ENCODE peak calls at places on chromosomes 6 and 20, in five cellular contexts. I is GM12891, A is GM20000, K is H9, N is progenitor cell of endocrine pancreas. P is an unnamed sample.

GRCh38 chr20:3420211-3420707 is 12.8 kb upstream of the DNAAF9 start:
- DNase-seq in K (no peak), N (no peak), A (peak), I (peak), P (no peak)

GRCh38 chr20:4170621-4171537 is 155.5 kb upstream of the RNF24 start:
- DNase-seq in K (no peak), A (no peak), N (no peak), I (no peak), P (peak)

GRCh38 chr20:8356850-8357249 is 224.8 kb downstream of the PLCB1 start:
- DNase-seq in K (no peak), N (no peak), A (no peak), I (no peak), P (no peak)

GRCh38 chr6:24396764-24397163 is 6.0 kb upstream of the MRS2 start:
- DNase-seq in N (no peak), K (no peak), A (no peak), I (no peak), P (no peak)

GRCh38 chr20:48143435-48144081 is 358.3 kb upstream of the SULF2 start:
- DNase-seq in A (no peak), N (no peak), I (no peak), K (no peak), P (no peak)

GRCh38 chr6:27591660-27592059 is 118.8 kb upstream of the ZNF184 start:
- DNase-seq in A (no peak), K (peak), N (no peak), I (no peak), P (peak)

GRCh38 chr6:75094614-75095321 is 111.1 kb downstream of the COL12A1 start:
- DNase-seq in K (no peak), I (no peak), A (no peak), N (no peak), P (no peak)

GRCh38 chr6:118679293-118679692 is 27.9 kb upstream of the CEP85L start:
- DNase-seq in A (no peak), K (no peak), I (no peak), N (no peak), P (no peak)

GRCh38 chr6:136007355-136007754 is 155.9 kb downstream of the PDE7B start:
- DNase-seq in K (no peak), I (no peak), A (no peak), N (no peak), P (no peak)

GRCh38 chr6:86107985-86108384 is 465.3 kb upstream of the SYNCRIP start:
- DNase-seq in K (no peak), I (no peak), A (no peak), N (no peak), P (no peak)

GRCh38 chr20:36092424-36093024 is 62.0 kb upstream of the EPB41L1 start:
- DNase-seq in K (peak), I (peak), N (peak), A (peak), P (peak)

GRCh38 chr6:129501401-129502051 is 208.5 kb downstream of the ARHGAP18 start:
- DNase-seq in A (no peak), I (no peak), N (no peak), K (no peak), P (peak)

GRCh38 chr20:6838181-6838826 is 70.8 kb downstream of the BMP2 start:
- DNase-seq in I (no peak), K (no peak), A (no peak), N (no peak), P (peak)

GRCh38 chr20:58131111-58131510 is 97.3 kb downstream of the ANKRD60 start:
- DNase-seq in I (no peak), N (no peak), K (peak), A (no peak), P (peak)

P was measured in neural progenitor cell.